ENCODE peak calls at places on chromosomes 4 and X, in seven cellular contexts. Z is Caco-2, V is IMR-90, J is mucosa of descending colon, H is right atrium auricular region, E is A549, G is fibroblast of villous mesenchyme. P is an unnamed sample.

GRCh38 chr4:76373919-76374552 is 46.9 kb downstream of the CCDC158 start:
- DNase-seq in Z (no peak), V (no peak), J (no peak), H (no peak), E (peak), G (peak), P (no peak)

GRCh38 chr4:87865960-87866598 is 33.3 kb downstream of the MEPE start:
- DNase-seq in Z (peak), V (peak), J (no peak), H (no peak), E (peak), G (no peak), P (no peak)

GRCh38 chr4:83906561-83906960 is 370.7 kb downstream of the GPAT3 start:
- DNase-seq in Z (no peak), V (peak), J (no peak), H (no peak), E (no peak), G (peak), P (no peak)

GRCh38 chr4:28462766-28463165 is 1602.1 kb downstream of the STIM2 start:
- DNase-seq in Z (no peak), V (peak), J (no peak), H (no peak), E (no peak), G (no peak), P (no peak)

GRCh38 chr4:178086324-178086723 is 644.1 kb upstream of the AGA start:
- DNase-seq in Z (no peak), V (peak), J (no peak), H (no peak), E (peak), G (no peak), P (peak)

GRCh38 chr4:103046416-103047290 is 27.1 kb upstream of the SLC9B1 start:
- DNase-seq in Z (peak), V (peak), J (no peak), H (no peak), E (peak), G (peak), P (peak)

GRCh38 chr4:151950993-151951726 is 190.4 kb upstream of the GATB start:
- DNase-seq in Z (no peak), V (no peak), J (no peak), H (no peak), E (no peak), G (no peak), P (no peak)

GRCh38 chrX:32985544-32985943 is 225.8 kb downstream of the DMD start:
- DNase-seq in Z (no peak), V (no peak), J (no peak), H (no peak), E (no peak), G (no peak), P (no peak)

GRCh38 chr4:139959398-139959797 is 194.6 kb downstream of the MAML3 start:
- DNase-seq in Z (no peak), V (no peak), J (no peak), H (no peak), E (no peak), G (no peak), P (no peak)

GRCh38 chrX:49160908-49161307 is 1.6 kb upstream of the MAGIX start:
- DNase-seq in Z (no peak), V (no peak), J (no peak), H (no peak), E (no peak), G (no peak), P (no peak)

GRCh38 chr4:87525636-87526035 is 3.5 kb downstream of the SPARCL1 start:
- DNase-seq in Z (no peak), V (peak), J (no peak), H (no peak), E (no peak), G (peak), P (no peak)

GRCh38 chr4:112279882-112280315 is 5.8 kb downstream of the TIFA start:
- DNase-seq in Z (no peak), V (peak), J (no peak), H (no peak), E (no peak), G (no peak), P (no peak)

GRCh38 chr4:112277705-112278448 is 7.8 kb downstream of the TIFA start:
- DNase-seq in Z (no peak), V (no peak), J (no peak), H (no peak), E (no peak), G (no peak), P (no peak)

GRCh38 chr4:112280657-112281056 is 5.0 kb downstream of the TIFA start:
- DNase-seq in Z (no peak), V (no peak), J (no peak), H (no peak), E (no peak), G (no peak), P (no peak)

GRCh38 chr4:112277220-112277619 is 8.5 kb downstream of the TIFA start:
- DNase-seq in Z (no peak), V (no peak), J (no peak), H (no peak), E (no peak), G (no peak), P (no peak)

DNA sequence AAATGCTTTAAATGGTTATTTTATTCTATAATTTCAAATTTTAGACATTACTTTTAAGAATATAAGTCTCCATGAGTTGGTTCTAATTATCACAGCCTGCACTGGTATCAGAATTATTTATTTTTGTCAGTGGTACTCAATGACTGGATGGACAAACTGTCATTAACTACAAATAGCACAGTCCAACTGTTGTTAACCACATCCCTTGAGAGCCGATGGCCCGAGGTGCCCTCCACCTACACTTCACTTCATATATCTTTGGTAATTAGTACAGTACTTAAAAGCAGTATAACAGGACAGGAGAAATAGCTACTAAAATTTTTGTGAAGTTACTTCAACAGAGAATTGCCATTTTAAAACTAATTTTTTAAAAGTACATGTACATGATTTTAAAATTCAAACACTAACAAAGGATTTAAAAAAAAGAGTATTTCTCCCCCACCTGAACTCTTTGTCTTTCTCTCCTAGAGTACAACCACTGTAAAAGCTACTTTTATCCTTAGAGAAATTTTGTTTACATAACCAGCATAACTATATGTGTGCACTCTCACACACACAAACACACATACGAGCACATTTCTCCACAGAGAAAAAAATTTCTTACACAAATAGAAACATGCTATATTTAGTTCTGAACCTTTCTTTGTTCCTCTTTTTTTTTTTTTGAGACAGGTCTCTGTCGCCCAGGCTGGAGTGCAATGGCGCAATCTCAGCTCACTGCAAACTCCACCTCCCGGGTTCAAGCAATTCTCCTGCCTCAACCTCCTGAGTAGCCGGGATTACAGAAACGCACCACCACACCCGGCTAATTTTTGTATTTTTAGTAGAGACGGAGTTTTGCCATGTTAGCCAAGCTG is 6.5 kb downstream of the TIFA start:
- DNase-seq in Z (no peak), V (peak), J (no peak), H (no peak), E (no peak), G (no peak), P (no peak)
- H3K4me3 ChIP-seq in Z (no peak), V (no peak), J (no peak), H (peak), E (no peak), G (no peak), P (no peak)

GRCh38 chrX:120419465-120419864 is 49.6 kb downstream of the LAMP2 start:
- DNase-seq in Z (no peak), V (no peak), J (no peak), H (no peak), E (no peak), G (no peak), P (no peak)
- H3K4me3 ChIP-seq in Z (no peak), V (no peak), J (no peak), H (no peak), E (no peak), G (no peak), P (no peak)

GRCh38 chr4:7066493-7066892 is 1.4 kb downstream of the GRPEL1 start:
- DNase-seq in Z (no peak), V (no peak), J (no peak), H (no peak), E (no peak), G (no peak), P (no peak)

GRCh38 chr4:7068279-7068842 is 497 bp upstream of the GRPEL1 start:
- DNase-seq in Z (no peak), V (no peak), J (no peak), H (no peak), E (no peak), G (no peak), P (no peak)

GRCh38 chr4:7067523-7068278 is at the start of gene GRPEL1:
- DNase-seq in Z (peak), V (peak), J (peak), H (peak), E (peak), G (peak), P (peak)

GRCh38 chr4:7067147-7067522 is 729 bp downstream of the GRPEL1 start:
- DNase-seq in Z (no peak), V (no peak), J (no peak), H (peak), E (peak), G (peak), P (no peak)

DNA sequence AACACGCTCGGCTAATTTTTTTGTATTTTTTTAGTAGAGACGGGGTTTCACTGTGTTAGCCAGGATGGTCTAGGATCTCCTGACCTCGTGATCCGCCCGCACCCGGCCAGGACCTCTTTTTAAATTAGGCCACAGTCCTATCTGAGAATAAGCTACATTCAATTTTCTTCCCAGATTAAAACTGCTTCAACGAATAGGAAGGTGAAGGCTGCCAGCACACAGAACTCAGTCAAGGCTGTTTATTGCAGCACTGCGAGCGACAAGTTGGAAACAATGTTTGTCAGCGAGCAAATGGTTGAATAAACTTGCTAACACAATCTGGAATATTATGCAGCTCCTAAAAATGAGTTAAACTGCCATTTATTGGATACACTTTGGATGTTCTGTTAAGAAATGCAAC is 1.9 kb downstream of the GRPEL1 start:
- DNase-seq in Z (no peak), V (no peak), J (no peak), H (no peak), E (no peak), G (no peak), P (no peak)
- H3K4me3 ChIP-seq in Z (no peak), V (no peak), J (no peak), H (no peak), E (peak), G (no peak), P (peak)

DNA sequence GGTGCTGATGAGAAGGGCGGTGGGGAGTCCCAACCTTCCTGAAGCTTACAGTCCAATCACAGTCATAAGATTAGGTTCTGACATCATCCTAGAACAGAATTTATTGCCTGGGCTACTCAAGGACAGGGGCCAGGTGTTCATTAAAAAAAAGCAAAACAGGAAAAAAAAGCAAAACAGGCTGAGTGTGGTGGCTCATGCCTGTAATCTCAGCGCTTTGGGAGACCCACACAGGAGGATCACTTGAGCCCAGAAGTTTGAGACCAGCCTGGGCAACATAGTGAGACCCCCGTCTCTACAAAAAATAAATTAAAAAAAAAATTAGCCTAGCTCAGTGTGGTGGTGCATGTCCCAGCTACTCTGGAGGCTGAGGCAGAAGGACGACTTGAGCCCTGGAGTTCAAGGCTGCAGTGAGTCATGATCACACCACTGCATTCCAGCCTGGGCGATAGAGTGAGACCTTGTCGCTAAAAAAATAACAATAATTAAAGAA is 3.0 kb downstream of the RAB9A start:
- DNase-seq in Z (no peak), V (no peak), J (no peak), H (no peak), E (no peak), G (peak), P (no peak)
- H3K4me3 ChIP-seq in Z (no peak), V (no peak), J (no peak), H (no peak), E (no peak), G (peak), P (peak)

GRCh38 chrX:1657367-1658082 is 42.7 kb downstream of the ASMT start:
- DNase-seq in Z (no peak), V (no peak), J (peak), H (no peak), E (peak), G (peak), P (no peak)

GRCh38 chrX:1661922-1662221 is 47.0 kb downstream of the ASMT start:
- DNase-seq in Z (no peak), V (no peak), J (no peak), H (no peak), E (no peak), G (no peak), P (no peak)

GRCh38 chrX:1658083-1658463 is 43.2 kb downstream of the ASMT start:
- DNase-seq in Z (no peak), V (no peak), J (no peak), H (no peak), E (peak), G (peak), P (no peak)

GRCh38 chrX:1661048-1661921 is 46.4 kb downstream of the ASMT start:
- DNase-seq in Z (peak), V (no peak), J (peak), H (no peak), E (peak), G (no peak), P (peak)

DNA sequence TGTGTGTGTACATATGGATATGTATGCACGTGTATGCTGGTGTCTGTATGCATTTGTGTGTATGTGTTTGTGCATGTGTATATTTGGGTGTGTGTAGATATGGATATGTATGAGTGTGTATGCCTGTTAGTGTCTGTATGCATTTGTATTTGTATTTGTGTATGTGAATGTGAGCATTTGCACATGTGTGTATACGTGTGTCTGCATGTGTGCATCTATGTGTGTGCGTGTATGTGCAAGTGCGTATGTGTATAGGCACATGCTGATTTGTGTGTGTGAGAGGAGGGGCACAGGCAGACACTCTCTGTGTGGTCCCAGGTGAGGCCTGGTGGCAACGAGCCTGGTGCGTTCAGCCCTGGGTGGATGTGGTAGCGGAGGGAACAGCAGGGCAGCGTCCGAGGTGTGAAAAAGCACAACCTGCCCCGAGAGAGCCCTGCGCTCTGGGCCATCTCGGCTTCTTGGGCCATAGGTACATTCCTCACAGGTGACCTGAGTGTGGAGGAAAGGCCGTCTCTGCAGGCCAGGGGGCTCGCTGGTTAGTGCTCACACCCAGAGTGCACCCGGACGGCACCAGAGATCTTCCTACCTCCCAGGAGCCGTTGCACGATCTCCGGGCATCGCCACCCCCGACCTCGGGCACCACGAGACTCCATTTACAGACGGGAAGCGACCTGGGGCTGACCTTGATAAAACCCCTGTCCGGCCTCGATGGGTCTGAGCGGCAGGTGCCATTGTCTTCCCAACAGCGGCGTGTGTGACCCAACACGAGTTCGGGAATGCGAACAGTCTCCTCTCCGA is 45.0 kb downstream of the ASMT start:
- DNase-seq in Z (no peak), V (no peak), J (peak), H (no peak), E (no peak), G (no peak), P (no peak)
- H3K4me3 ChIP-seq in Z (no peak), V (no peak), J (no peak), H (no peak), E (no peak), G (no peak), P (no peak)

P was measured in HCT116.